ENCODE peak calls at places on chromosomes 4 and X, in seven cellular contexts. E is cardiac muscle cell, F is fibroblast of lung, O is A549, H is transverse colon, S is mucosa of descending colon, Z is suprapubic skin. R is an unnamed sample. For H3K4me1, the result is how much of the 10 kb centered on the place peaks cover.

GRCh38 chrX:18702362-18703195 is 4.9 kb upstream of the PPEF1 start:
- DNase-seq in E (no peak), F (peak), O (peak), H (no peak), S (no peak), Z (no peak), R (no peak)

GRCh38 chr4:24949970-24950369 is 37.1 kb upstream of the CCDC149 start:
- DNase-seq in E (peak), F (no peak), O (no peak), H (no peak), S (no peak), Z (no peak), R (no peak)

GRCh38 chrX:48939417-48940228 is 17.8 kb downstream of the OTUD5 start:
- DNase-seq in E (no peak), F (no peak), O (no peak), H (peak), S (no peak), Z (no peak), R (no peak)

GRCh38 chrX:115372026-115372610 is 82.6 kb downstream of the LUZP4 start:
- DNase-seq in E (peak), F (peak), O (peak), H (no peak), S (no peak), Z (no peak), R (no peak)

GRCh38 chr4:54516556-54517215 is 141.1 kb upstream of the KIT start:
- DNase-seq in E (peak), F (no peak), O (no peak), H (no peak), S (no peak), Z (no peak), R (no peak)

GRCh38 chr4:75696036-75696435 is 22.8 kb upstream of the G3BP2 start:
- DNase-seq in E (no peak), F (no peak), O (no peak), H (peak), S (no peak), Z (no peak), R (no peak)

GRCh38 chrX:118459494-118459893 is 36.1 kb upstream of the DOCK11 start:
- DNase-seq in E (peak), F (peak), O (peak), H (no peak), S (no peak), Z (no peak), R (no peak)

GRCh38 chr4:140136509-140136908 is 17.5 kb downstream of the MAML3 start:
- DNase-seq in E (no peak), F (peak), O (peak), H (no peak), S (no peak), Z (no peak), R (no peak)

GRCh38 chrX:12770440-12770839 is 20.8 kb upstream of the PRPS2 start:
- DNase-seq in E (peak), F (peak), O (peak), H (no peak), S (no peak), Z (no peak), R (no peak)

GRCh38 chrX:119343856-119344255 is 55.3 kb upstream of the SLC25A43 start:
- DNase-seq in E (no peak), F (no peak), O (peak), H (peak), S (no peak), Z (no peak), R (no peak)

DNA sequence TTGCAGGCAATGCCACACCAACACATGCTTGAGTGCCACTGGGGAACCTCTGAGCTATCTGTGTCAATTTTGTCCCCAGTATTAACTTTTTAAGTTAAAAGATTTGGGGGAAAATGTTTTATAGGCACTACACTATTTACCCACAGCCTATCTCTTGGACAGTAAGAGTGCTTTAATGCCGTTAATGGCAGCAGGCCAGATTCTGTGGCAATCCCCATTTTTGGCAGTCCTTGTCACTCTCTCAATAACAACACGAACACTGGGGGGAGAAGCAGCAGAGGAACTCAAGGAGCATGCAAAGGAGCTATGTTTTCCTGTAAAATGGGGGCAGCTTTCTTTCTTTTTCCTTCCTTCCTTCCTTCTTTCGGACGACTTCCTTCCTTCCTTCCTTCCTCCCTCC is 168.6 kb downstream of the NSUN7 start:
- DNase-seq in E (no peak), F (peak), O (peak), H (peak), S (no peak), Z (peak), R (no peak)
- H3K4me3 ChIP-seq in E (no peak), F (no peak), O (no peak), H (no peak), S (no peak), Z (no peak), R (no peak)

DNA sequence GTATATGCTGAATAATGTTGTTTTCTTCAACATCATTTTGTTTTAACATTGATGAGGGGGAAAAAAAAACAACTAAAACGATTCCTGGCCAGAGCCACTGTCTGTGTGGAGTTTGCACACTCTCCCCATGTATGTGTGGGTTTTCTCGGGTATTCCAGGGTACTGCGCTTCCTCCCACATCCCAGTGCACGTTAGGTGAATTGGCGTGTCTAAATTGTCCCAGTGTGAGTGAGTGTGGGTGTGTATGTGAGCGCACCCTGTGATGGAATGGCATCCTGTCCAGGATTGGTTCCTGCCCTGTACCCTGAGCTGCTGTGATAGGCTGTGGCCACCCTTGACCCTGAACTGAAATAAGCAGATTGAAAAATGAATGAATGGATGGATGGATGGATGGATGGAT is 2.4 kb upstream of the DLG3 start:
- DNase-seq in E (no peak), F (no peak), O (no peak), H (no peak), S (no peak), Z (no peak), R (no peak)
- H3K4me1 ChIP-seq in E (under half), F (under half), O (under half), H (under half), S (under half), Z (under half), R (under half)

GRCh38 chr4:80184053-80184790 is 13.1 kb upstream of the PRDM8 start:
- DNase-seq in E (peak), F (peak), O (peak), H (peak), S (peak), Z (peak), R (peak)
- TF ChIP-seq CTCF in E (peak), F (peak), O (peak), H (peak), S (peak), Z (peak), R (peak)

GRCh38 chr4:167230744-167231143 is 3.5 kb downstream of the SPOCK3 start:
- DNase-seq in E (no peak), F (no peak), O (no peak), H (no peak), S (no peak), Z (no peak), R (no peak)

GRCh38 chr4:167233523-167234387 is 539 bp downstream of the SPOCK3 start:
- DNase-seq in E (peak), F (peak), O (peak), H (no peak), S (no peak), Z (no peak), R (peak)

GRCh38 chr4:167232805-167233522 is 1.3 kb downstream of the SPOCK3 start:
- DNase-seq in E (peak), F (no peak), O (no peak), H (no peak), S (no peak), Z (no peak), R (no peak)

GRCh38 chr4:167238226-167238625 is 3.9 kb upstream of the SPOCK3 start:
- DNase-seq in E (no peak), F (no peak), O (no peak), H (no peak), S (no peak), Z (no peak), R (no peak)

DNA sequence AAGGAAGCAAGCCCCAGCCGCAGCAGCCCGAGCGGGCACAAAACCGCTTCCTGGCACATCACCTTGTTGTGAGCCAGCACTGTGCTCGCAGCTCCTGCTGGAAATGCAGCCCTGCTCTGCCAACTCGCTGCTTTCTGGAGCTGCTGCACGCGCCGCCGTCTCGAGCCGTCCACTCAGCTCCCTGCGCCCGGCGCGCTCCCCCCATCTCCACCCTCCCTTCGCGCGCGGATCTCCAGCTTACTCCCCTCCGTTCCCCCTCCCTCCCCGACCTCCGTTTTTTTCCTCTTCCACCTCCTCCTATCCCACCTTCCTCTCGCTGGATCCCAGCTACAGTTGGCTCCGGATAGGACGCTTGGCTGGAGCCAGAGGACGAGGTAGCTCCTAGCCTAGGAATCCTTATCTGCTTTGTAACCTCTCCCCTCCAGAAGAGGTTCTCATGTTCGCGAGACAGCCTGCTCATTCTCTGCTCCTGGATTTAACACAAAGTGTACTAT is at the start of gene SPOCK3:
- DNase-seq in E (peak), F (peak), O (peak), H (no peak), S (no peak), Z (no peak), R (peak)
- H3K4me3 ChIP-seq in E (peak), F (peak), O (peak), H (peak), S (no peak), Z (peak), R (peak)

DNA sequence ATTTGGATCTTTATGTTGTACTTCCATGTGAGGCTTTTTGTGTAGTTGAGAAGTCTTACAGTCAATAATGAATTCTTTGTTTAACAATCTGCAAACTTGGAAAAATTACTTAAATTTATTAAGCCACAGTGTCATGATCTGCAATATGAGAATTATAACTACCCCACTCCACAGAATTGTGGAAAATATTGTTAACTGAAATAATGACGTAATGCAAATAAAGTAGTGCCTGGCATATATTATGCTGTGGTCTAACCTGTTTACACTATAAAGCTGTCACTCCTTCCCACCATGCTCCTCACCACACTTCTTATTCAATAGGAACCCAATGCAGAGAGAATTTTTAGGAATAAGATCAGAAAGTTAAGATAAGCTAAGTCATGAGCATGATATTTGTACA is 632.1 kb upstream of the GALNTL6 start:
- DNase-seq in E (no peak), F (no peak), O (no peak), H (no peak), S (no peak), Z (no peak), R (no peak)
- H3K4me1 ChIP-seq in E (under half), F (under half), O (under half), H (under half), S (under half), Z (under half), R (under half)